ENCODE peak calls at places on chromosomes 6 and 20, in six cellular contexts. K is astrocyte of the spinal cord, J is GM23338, T is PC-3, O is lower leg skin, U is body of pancreas. M is an unnamed sample.

GRCh38 chr6:147621280-147621679 is 112.8 kb downstream of the SAMD5 start:
- DNase-seq in K (peak), J (no peak), T (no peak), O (no peak), U (no peak), M (peak)

GRCh38 chr6:99613398-99613704 is 6.7 kb downstream of the PRDM13 start:
- DNase-seq in K (no peak), J (peak), T (no peak), O (peak), U (peak), M (peak)

GRCh38 chr6:1382883-1383728 is 6.3 kb upstream of the FOXF2 start:
- DNase-seq in K (no peak), J (peak), T (no peak), O (no peak), U (no peak), M (no peak)

GRCh38 chr6:118574051-118574865 is 26.2 kb downstream of the PLN start:
- DNase-seq in K (no peak), J (peak), T (no peak), O (no peak), U (no peak), M (no peak)

GRCh38 chr6:116019428-116019827 is 41.3 kb downstream of the FRK start:
- DNase-seq in K (no peak), J (no peak), T (no peak), O (no peak), U (no peak), M (no peak)

GRCh38 chr6:151036869-151037680 is 171.6 kb downstream of the MTHFD1L start:
- DNase-seq in K (no peak), J (no peak), T (peak), O (no peak), U (no peak), M (no peak)

GRCh38 chr6:141326426-141326825 is 806.3 kb upstream of the GJE1 start:
- DNase-seq in K (peak), J (no peak), T (peak), O (no peak), U (no peak), M (peak)

GRCh38 chr6:111981441-111981840 is 72.5 kb upstream of the CCN6 start:
- DNase-seq in K (no peak), J (no peak), T (no peak), O (no peak), U (no peak), M (no peak)

GRCh38 chr6:24273471-24273870 is 84.4 kb downstream of the DCDC2 start:
- DNase-seq in K (no peak), J (no peak), T (peak), O (no peak), U (no peak), M (no peak)

GRCh38 chr20:46746972-46747371 is 37.5 kb downstream of the SLC2A10 start:
- DNase-seq in K (no peak), J (no peak), T (peak), O (no peak), U (no peak), M (peak)

GRCh38 chr6:129726650-129727049 is 16.7 kb upstream of the ARHGAP18 start:
- DNase-seq in K (no peak), J (no peak), T (no peak), O (no peak), U (no peak), M (no peak)

GRCh38 chr6:82419088-82419720 is 55.6 kb downstream of the TPBG start:
- DNase-seq in K (no peak), J (no peak), T (no peak), O (no peak), U (no peak), M (no peak)

GRCh38 chr6:116287668-116288282 is 8.0 kb upstream of the TSPYL1 start:
- DNase-seq in K (peak), J (peak), T (peak), O (no peak), U (no peak), M (peak)

GRCh38 chr6:113858067-113858604 is 991 bp downstream of the MARCKS start:
- DNase-seq in K (peak), J (peak), T (peak), O (peak), U (peak), M (peak)

GRCh38 chr20:53816872-53817398 is 223.3 kb upstream of the ZNF217 start:
- DNase-seq in K (no peak), J (no peak), T (no peak), O (no peak), U (no peak), M (no peak)

GRCh38 chr20:53813728-53814459 is 220.3 kb upstream of the ZNF217 start:
- DNase-seq in K (no peak), J (no peak), T (no peak), O (no peak), U (no peak), M (no peak)

GRCh38 chr20:53811577-53811976 is 217.9 kb upstream of the ZNF217 start:
- DNase-seq in K (no peak), J (no peak), T (no peak), O (no peak), U (no peak), M (no peak)

GRCh38 chr20:53818457-53819177 is 225.0 kb upstream of the ZNF217 start:
- DNase-seq in K (no peak), J (no peak), T (no peak), O (no peak), U (no peak), M (no peak)

DNA sequence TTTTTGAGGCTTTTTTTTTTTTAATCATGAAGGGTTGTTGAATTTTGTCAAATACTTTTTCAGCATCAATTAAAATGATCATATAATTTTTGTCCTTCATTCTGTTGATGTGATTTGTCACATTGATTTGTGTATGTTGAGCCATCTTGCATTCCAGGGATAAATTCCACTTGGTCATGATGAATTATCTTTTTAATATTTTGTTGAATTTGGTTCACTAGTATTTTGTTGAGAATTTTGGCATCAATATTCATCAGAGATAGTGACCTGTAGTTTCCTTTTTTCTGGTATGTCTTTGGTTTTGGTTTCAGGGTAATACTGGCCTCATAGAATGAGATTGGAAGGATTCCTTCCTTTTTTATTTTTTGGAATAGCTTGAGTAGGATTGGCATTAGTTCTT is 221.9 kb upstream of the ZNF217 start:
- DNase-seq in K (no peak), J (no peak), T (no peak), O (no peak), U (no peak), M (no peak)
- TF ChIP-seq CTCF in K (no peak), J (no peak), T (no peak), O (no peak), U (no peak), M (no peak)

DNA sequence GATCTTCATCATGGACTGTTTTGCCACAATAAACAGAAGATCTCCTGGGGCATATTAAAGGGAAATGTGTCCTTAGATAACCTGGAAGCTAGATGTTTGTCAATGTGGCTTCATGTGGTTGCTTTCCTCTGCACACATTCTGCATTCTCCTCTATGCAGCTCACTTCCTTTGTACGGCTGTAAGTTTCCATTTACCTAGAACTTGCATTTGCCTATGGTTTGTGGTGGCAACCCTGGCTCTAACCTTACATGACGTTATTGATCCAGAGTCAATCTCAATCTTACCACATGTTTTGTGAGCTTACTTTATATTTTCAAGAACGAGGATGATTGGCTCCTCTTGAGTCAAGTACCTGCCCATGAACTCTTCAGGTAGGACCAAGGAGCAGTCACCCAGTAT is 863.1 kb downstream of the MAFB start:
- DNase-seq in K (peak), J (no peak), T (no peak), O (no peak), U (no peak), M (peak)
- H3K4me3 ChIP-seq in K (no peak), J (no peak), T (no peak), O (no peak), U (no peak), M (no peak)

DNA sequence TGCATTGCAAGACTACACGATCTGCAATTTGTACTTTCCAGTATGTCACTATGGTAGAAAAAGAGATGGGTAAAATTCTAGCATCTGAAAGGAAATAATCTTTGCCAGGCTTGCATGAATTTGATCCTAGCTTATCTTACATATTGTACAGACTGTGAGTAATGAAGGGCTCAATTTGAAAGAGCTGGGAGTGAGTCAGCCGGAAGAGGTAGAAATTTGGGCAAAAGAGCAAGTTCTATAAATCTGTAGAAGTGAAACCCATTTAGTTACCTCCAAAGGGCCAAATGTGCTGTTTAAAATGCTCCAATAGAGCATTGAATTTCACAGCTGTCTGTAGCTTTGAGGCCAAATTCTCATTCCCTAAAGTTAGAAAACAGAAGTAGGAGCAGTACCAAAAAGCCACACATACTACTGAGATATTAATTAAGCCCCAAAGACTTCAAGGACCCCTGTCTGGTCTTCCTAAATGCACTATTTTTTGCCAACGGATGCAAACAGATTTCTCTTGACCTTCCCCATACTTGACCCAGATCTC is 466.1 kb downstream of the BTBD3 start:
- DNase-seq in K (peak), J (no peak), T (peak), O (no peak), U (no peak), M (peak)
- TF ChIP-seq CTCF in K (no peak), J (no peak), T (no peak), O (no peak), U (no peak), M (no peak)

GRCh38 chr6:50849781-50850180 is 31.1 kb downstream of the TFAP2B start:
- DNase-seq in K (no peak), J (no peak), T (no peak), O (no peak), U (no peak), M (no peak)
- H3K4me3 ChIP-seq in K (peak), J (peak), T (peak), O (no peak), U (no peak), M (no peak)

GRCh38 chr20:63864545-63864977 is 509 bp upstream of the TPD52L2 start:
- DNase-seq in K (no peak), J (no peak), T (no peak), O (no peak), U (no peak), M (no peak)
- TF ChIP-seq CTCF in K (no peak), J (no peak), T (peak), O (no peak), U (no peak), M (no peak)

GRCh38 chr6:125918681-125919566 is 37.6 kb upstream of the HINT3 start:
- DNase-seq in K (peak), J (peak), T (peak), O (no peak), U (peak), M (peak)
- H3K4me3 ChIP-seq in K (peak), J (no peak), T (peak), O (no peak), U (no peak), M (peak)

GRCh38 chr6:108564178-108564577 is 3.5 kb downstream of the FOXO3 start:
- DNase-seq in K (peak), J (no peak), T (peak), O (no peak), U (no peak), M (peak)

GRCh38 chr6:108561742-108562502 is 1.2 kb downstream of the FOXO3 start:
- DNase-seq in K (peak), J (peak), T (peak), O (no peak), U (peak), M (no peak)

GRCh38 chr6:108563292-108563691 is 2.6 kb downstream of the FOXO3 start:
- DNase-seq in K (no peak), J (no peak), T (no peak), O (no peak), U (no peak), M (no peak)

GRCh38 chr6:108560463-108561308 is at the start of gene FOXO3:
- DNase-seq in K (peak), J (peak), T (peak), O (peak), U (peak), M (peak)

GRCh38 chr6:108562503-108562993 is 1.8 kb downstream of the FOXO3 start:
- DNase-seq in K (peak), J (peak), T (peak), O (peak), U (peak), M (peak)
- TF ChIP-seq CTCF in K (no peak), J (no peak), T (no peak), O (no peak), U (no peak), M (no peak)

GRCh38 chr6:150027806-150028565 is 2.7 kb upstream of the RAET1L start:
- DNase-seq in K (no peak), J (no peak), T (no peak), O (no peak), U (no peak), M (no peak)

GRCh38 chr6:150028799-150029198 is 3.5 kb upstream of the RAET1L start:
- DNase-seq in K (no peak), J (no peak), T (no peak), O (no peak), U (no peak), M (no peak)

GRCh38 chr6:150024646-150025155 is 631 bp downstream of the RAET1L start:
- DNase-seq in K (no peak), J (no peak), T (no peak), O (no peak), U (no peak), M (no peak)

GRCh38 chr6:150026976-150027805 is 1.9 kb upstream of the RAET1L start:
- DNase-seq in K (no peak), J (no peak), T (no peak), O (no peak), U (no peak), M (no peak)

DNA sequence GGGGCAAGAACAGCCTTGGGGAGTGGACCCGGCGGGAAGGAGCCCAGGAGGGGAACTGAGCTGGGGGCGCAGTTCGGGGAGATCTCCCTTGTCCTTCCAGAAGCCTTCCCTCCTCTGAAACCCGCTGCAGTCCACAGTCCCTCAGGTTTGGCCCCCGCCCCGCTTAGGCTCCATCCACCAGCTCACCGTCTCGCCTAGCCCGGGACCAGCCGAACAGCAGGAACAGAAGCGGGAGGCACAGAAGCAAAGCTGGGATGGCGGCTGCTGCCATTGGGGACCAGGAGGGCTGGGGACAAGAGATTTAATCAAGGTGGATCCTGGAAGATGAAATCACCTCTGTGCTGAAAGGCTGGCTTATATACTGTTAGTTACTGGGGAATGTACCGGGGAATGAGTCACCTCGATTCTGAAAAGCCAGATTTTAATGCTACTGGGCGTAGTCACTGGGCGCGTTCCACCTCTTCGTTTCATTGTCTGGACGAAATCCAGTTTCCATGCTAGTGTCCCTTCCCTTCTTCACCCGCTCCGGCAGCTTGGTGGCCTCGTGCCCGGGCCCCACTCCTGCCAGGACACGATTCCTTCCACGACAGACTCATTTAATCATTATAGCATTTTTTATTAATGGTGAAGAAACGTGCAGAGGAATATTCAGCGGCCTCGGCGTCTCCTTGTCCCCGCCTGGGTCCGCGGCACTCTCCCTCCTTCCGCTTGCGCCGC is at the start of gene RAET1L:
- DNase-seq in K (peak), J (peak), T (peak), O (no peak), U (peak), M (peak)
- H3K4me3 ChIP-seq in K (peak), J (peak), T (peak), O (no peak), U (no peak), M (peak)